ENCODE peak calls at places on chromosomes 5 and 9, in eight cellular contexts. One of them, this sample, is unnamed.

GRCh38 chr9:130015353-130016019 is 27.5 kb downstream of the FNBP1 start:
- DNase-seq in ascending aorta: no peak
- DNase-seq in naive thymus-derived CD4-positive, alpha-beta T cell: no peak
- DNase-seq in hepatocyte: no peak
- DNase-seq in SJSA1: no peak
- DNase-seq in PC-3: no peak
- DNase-seq in iPS DF 6.9: no peak
- DNase-seq in GM23338: no peak
- DNase-seq in this sample: no peak

GRCh38 chr9:38414040-38414723 is 10.1 kb downstream of the IGFBPL1 start:
- DNase-seq in ascending aorta: no peak
- DNase-seq in naive thymus-derived CD4-positive, alpha-beta T cell: no peak
- DNase-seq in hepatocyte: no peak
- DNase-seq in SJSA1: no peak
- DNase-seq in PC-3: no peak
- DNase-seq in iPS DF 6.9: no peak
- DNase-seq in GM23338: no peak
- DNase-seq in this sample: no peak

GRCh38 chr9:68706579-68707201 is 1.6 kb downstream of the PIP5K1B start:
- DNase-seq in ascending aorta: no peak
- DNase-seq in naive thymus-derived CD4-positive, alpha-beta T cell: no peak
- DNase-seq in hepatocyte: no peak
- DNase-seq in SJSA1: no peak
- DNase-seq in PC-3: no peak
- DNase-seq in iPS DF 6.9: no peak
- DNase-seq in GM23338: peak; percentile 40
- DNase-seq in this sample: no peak

GRCh38 chr5:38330207-38330606 is 71.8 kb downstream of the EGFLAM start:
- DNase-seq in ascending aorta: no peak
- DNase-seq in naive thymus-derived CD4-positive, alpha-beta T cell: no peak
- DNase-seq in hepatocyte: no peak
- DNase-seq in SJSA1: peak; percentile 53
- DNase-seq in PC-3: no peak
- DNase-seq in iPS DF 6.9: no peak
- DNase-seq in GM23338: no peak
- DNase-seq in this sample: no peak

GRCh38 chr5:138870611-138871010 is 4.5 kb downstream of the LRRTM2 start:
- DNase-seq in ascending aorta: no peak
- DNase-seq in naive thymus-derived CD4-positive, alpha-beta T cell: no peak
- DNase-seq in hepatocyte: no peak
- DNase-seq in SJSA1: no peak
- DNase-seq in PC-3: no peak
- DNase-seq in iPS DF 6.9: no peak
- DNase-seq in GM23338: no peak
- DNase-seq in this sample: no peak

GRCh38 chr9:137451976-137452760 is 7.0 kb downstream of the NSMF start:
- DNase-seq in ascending aorta: peak; percentile 8
- DNase-seq in naive thymus-derived CD4-positive, alpha-beta T cell: no peak
- DNase-seq in hepatocyte: no peak
- DNase-seq in SJSA1: no peak
- DNase-seq in PC-3: no peak
- DNase-seq in iPS DF 6.9: no peak
- DNase-seq in GM23338: no peak
- DNase-seq in this sample: no peak

GRCh38 chr5:78929833-78930232 is 55.3 kb downstream of the ARSB start:
- DNase-seq in ascending aorta: no peak
- DNase-seq in naive thymus-derived CD4-positive, alpha-beta T cell: no peak
- DNase-seq in hepatocyte: no peak
- DNase-seq in SJSA1: no peak
- DNase-seq in PC-3: peak; percentile 31
- DNase-seq in iPS DF 6.9: no peak
- DNase-seq in GM23338: no peak
- DNase-seq in this sample: no peak

GRCh38 chr9:82031538-82032280 is 43.1 kb downstream of the SPATA31D1 start:
- DNase-seq in ascending aorta: no peak
- DNase-seq in naive thymus-derived CD4-positive, alpha-beta T cell: no peak
- DNase-seq in hepatocyte: peak; percentile 82
- DNase-seq in SJSA1: peak; percentile 5
- DNase-seq in PC-3: peak; percentile 45
- DNase-seq in iPS DF 6.9: no peak
- DNase-seq in GM23338: no peak
- DNase-seq in this sample: no peak

GRCh38 chr9:101453776-101454570 is 18.4 kb upstream of the ALDOB start:
- DNase-seq in ascending aorta: no peak
- DNase-seq in naive thymus-derived CD4-positive, alpha-beta T cell: no peak
- DNase-seq in hepatocyte: no peak
- DNase-seq in SJSA1: no peak
- DNase-seq in PC-3: no peak
- DNase-seq in iPS DF 6.9: no peak
- DNase-seq in GM23338: no peak
- DNase-seq in this sample: no peak

GRCh38 chr5:67639311-67639710 is 442.7 kb upstream of the CD180 start:
- DNase-seq in ascending aorta: no peak
- DNase-seq in naive thymus-derived CD4-positive, alpha-beta T cell: no peak
- DNase-seq in hepatocyte: no peak
- DNase-seq in SJSA1: no peak
- DNase-seq in PC-3: no peak
- DNase-seq in iPS DF 6.9: no peak
- DNase-seq in GM23338: peak; percentile 15
- DNase-seq in this sample: no peak

GRCh38 chr9:109448223-109448622 is 49.9 kb downstream of the PTPN3 start:
- DNase-seq in ascending aorta: no peak
- DNase-seq in naive thymus-derived CD4-positive, alpha-beta T cell: no peak
- DNase-seq in hepatocyte: no peak
- DNase-seq in SJSA1: peak; percentile 29
- DNase-seq in PC-3: no peak
- DNase-seq in iPS DF 6.9: no peak
- DNase-seq in GM23338: no peak
- DNase-seq in this sample: no peak

GRCh38 chr9:136086213-136086881 is 8.7 kb downstream of the NACC2 start:
- DNase-seq in ascending aorta: no peak
- DNase-seq in naive thymus-derived CD4-positive, alpha-beta T cell: no peak
- DNase-seq in hepatocyte: no peak
- DNase-seq in SJSA1: no peak
- DNase-seq in PC-3: no peak
- DNase-seq in iPS DF 6.9: no peak
- DNase-seq in GM23338: no peak
- DNase-seq in this sample: no peak

GRCh38 chr9:107918749-107919148 is 429.2 kb upstream of the KLF4 start:
- DNase-seq in ascending aorta: no peak
- DNase-seq in naive thymus-derived CD4-positive, alpha-beta T cell: no peak
- DNase-seq in hepatocyte: no peak
- DNase-seq in SJSA1: no peak
- DNase-seq in PC-3: no peak
- DNase-seq in iPS DF 6.9: no peak
- DNase-seq in GM23338: no peak
- DNase-seq in this sample: no peak
- H3K27ac ChIP-seq in ascending aorta: no peak overlapping the region
- H3K27ac ChIP-seq in naive thymus-derived CD4-positive, alpha-beta T cell: no peak overlapping the region
- H3K27ac ChIP-seq in hepatocyte: no peak overlapping the region
- H3K27ac ChIP-seq in SJSA1: no peak overlapping the region
- H3K27ac ChIP-seq in PC-3: no peak overlapping the region
- H3K27ac ChIP-seq in iPS DF 6.9: no peak overlapping the region
- H3K27ac ChIP-seq in GM23338: no peak overlapping the region
- H3K27ac ChIP-seq in this sample: no peak overlapping the region

DNA sequence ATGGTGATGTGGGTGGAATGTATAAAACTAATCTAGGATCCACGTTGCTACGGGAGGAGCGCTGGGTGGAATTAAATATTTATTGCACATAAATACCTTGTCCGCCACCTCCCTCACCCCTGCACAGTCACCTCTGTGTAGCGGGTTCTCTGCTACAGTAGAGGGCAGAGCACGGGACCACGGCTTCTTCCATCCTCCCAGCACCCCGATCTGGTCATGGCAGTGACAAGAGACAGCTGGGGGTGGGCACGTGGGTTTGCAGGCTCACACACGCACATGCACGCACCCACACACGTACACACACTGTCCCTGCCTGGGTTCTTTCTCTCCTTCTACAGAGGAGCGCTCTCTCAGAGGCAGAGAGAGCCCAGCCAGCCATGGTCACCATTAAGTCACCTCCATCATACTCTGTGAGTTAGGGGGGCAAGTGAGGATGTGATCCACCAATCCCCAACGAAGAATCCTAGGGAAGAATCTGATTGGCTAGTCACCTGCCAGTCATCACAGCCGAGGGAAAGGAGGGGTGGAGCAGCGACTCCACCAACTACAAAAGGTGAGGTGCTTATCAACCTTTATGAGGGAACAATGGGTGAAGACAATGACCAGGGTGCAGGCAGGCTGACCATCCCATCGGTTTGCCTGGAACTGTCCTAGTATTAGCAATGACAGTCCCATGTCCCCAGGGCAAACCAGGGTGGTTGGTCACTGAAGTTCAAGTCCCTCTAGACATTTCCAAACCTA is 18.5 kb upstream of the FCN1 start:
- DNase-seq in ascending aorta: no peak
- DNase-seq in naive thymus-derived CD4-positive, alpha-beta T cell: no peak
- DNase-seq in hepatocyte: no peak
- DNase-seq in SJSA1: no peak
- DNase-seq in PC-3: no peak
- DNase-seq in iPS DF 6.9: no peak
- DNase-seq in GM23338: no peak
- DNase-seq in this sample: no peak
- H3K27me3 ChIP-seq in ascending aorta: no peaks in the 10 kb centered on the region
- H3K27me3 ChIP-seq in naive thymus-derived CD4-positive, alpha-beta T cell: no peaks in the 10 kb centered on the region
- H3K27me3 ChIP-seq in hepatocyte: no peaks in the 10 kb centered on the region
- H3K27me3 ChIP-seq in SJSA1: peaks cover 24% of the 10 kb centered on the region
- H3K27me3 ChIP-seq in PC-3: peaks cover 70% of the 10 kb centered on the region
- H3K27me3 ChIP-seq in iPS DF 6.9: no peaks in the 10 kb centered on the region
- H3K27me3 ChIP-seq in GM23338: no peaks in the 10 kb centered on the region
- H3K27me3 ChIP-seq in this sample: no peaks in the 10 kb centered on the region

GRCh38 chr5:53368516-53368915 is 111.9 kb upstream of the FST start:
- DNase-seq in ascending aorta: no peak
- DNase-seq in naive thymus-derived CD4-positive, alpha-beta T cell: no peak
- DNase-seq in hepatocyte: no peak
- DNase-seq in SJSA1: no peak
- DNase-seq in PC-3: peak; percentile 73
- DNase-seq in iPS DF 6.9: no peak
- DNase-seq in GM23338: no peak
- DNase-seq in this sample: no peak

GRCh38 chr5:53368966-53369605 is 111.3 kb upstream of the FST start:
- DNase-seq in ascending aorta: no peak
- DNase-seq in naive thymus-derived CD4-positive, alpha-beta T cell: no peak
- DNase-seq in hepatocyte: no peak
- DNase-seq in SJSA1: no peak
- DNase-seq in PC-3: no peak
- DNase-seq in iPS DF 6.9: no peak
- DNase-seq in GM23338: no peak
- DNase-seq in this sample: no peak

GRCh38 chr5:53376853-53377252 is 103.6 kb upstream of the FST start:
- DNase-seq in ascending aorta: no peak
- DNase-seq in naive thymus-derived CD4-positive, alpha-beta T cell: no peak
- DNase-seq in hepatocyte: no peak
- DNase-seq in SJSA1: no peak
- DNase-seq in PC-3: no peak
- DNase-seq in iPS DF 6.9: no peak
- DNase-seq in GM23338: no peak
- DNase-seq in this sample: no peak

GRCh38 chr5:53369681-53370080 is 110.7 kb upstream of the FST start:
- DNase-seq in ascending aorta: no peak
- DNase-seq in naive thymus-derived CD4-positive, alpha-beta T cell: no peak
- DNase-seq in hepatocyte: no peak
- DNase-seq in SJSA1: no peak
- DNase-seq in PC-3: no peak
- DNase-seq in iPS DF 6.9: no peak
- DNase-seq in GM23338: no peak
- DNase-seq in this sample: no peak

DNA sequence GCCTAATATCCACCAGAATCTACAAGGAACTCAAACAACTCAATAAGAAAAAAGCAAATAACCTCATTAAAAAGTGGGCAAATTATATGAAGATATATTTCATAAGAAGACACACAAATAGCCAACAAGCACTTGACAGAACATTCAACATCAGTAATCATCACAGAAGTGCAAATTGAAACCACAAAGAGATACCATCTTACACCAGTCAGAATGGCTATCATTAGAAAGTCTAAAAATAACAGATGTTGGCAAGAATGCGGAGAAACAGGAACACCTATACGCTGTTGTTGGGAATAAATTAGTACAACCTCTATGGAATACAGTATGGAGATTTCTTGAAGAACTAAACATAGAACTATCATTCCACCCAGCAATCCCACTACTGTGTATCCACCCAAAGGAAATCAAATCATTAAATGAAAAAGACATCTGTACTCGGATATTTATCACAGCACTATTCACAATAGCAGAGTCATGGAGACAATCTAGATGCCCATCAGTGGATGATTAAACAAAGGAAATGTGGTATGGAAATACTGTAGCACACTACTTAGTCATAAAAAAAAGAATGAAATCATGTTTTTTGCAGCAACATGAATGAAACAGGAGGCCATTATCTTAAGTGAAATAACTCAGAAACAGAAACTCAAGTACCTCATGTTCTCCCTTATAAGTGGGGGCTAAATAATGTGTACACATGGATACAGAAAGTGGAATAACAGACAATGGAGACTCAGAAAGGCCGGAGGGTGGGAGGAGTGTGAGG is 106.8 kb upstream of the FST start:
- DNase-seq in ascending aorta: no peak
- DNase-seq in naive thymus-derived CD4-positive, alpha-beta T cell: no peak
- DNase-seq in hepatocyte: no peak
- DNase-seq in SJSA1: no peak
- DNase-seq in PC-3: no peak
- DNase-seq in iPS DF 6.9: no peak
- DNase-seq in GM23338: no peak
- DNase-seq in this sample: no peak
- H3K27ac ChIP-seq in ascending aorta: no peak overlapping the region
- H3K27ac ChIP-seq in naive thymus-derived CD4-positive, alpha-beta T cell: no peak overlapping the region
- H3K27ac ChIP-seq in hepatocyte: no peak overlapping the region
- H3K27ac ChIP-seq in SJSA1: peak overlapping the region; percentile 63
- H3K27ac ChIP-seq in PC-3: peak overlapping the region; percentile 19
- H3K27ac ChIP-seq in iPS DF 6.9: no peak overlapping the region
- H3K27ac ChIP-seq in GM23338: no peak overlapping the region
- H3K27ac ChIP-seq in this sample: no peak overlapping the region

GRCh38 chr5:35617435-35618296 is at the start of gene SPEF2:
- DNase-seq in ascending aorta: peak; percentile 12
- DNase-seq in naive thymus-derived CD4-positive, alpha-beta T cell: peak; percentile 60
- DNase-seq in hepatocyte: peak; percentile 94
- DNase-seq in SJSA1: peak; percentile 12
- DNase-seq in PC-3: peak; percentile 92
- DNase-seq in iPS DF 6.9: peak; percentile 83
- DNase-seq in GM23338: peak; percentile 97
- DNase-seq in this sample: peak; percentile 80

GRCh38 chr5:35618791-35619190 is 1.1 kb downstream of the SPEF2 start:
- DNase-seq in ascending aorta: no peak
- DNase-seq in naive thymus-derived CD4-positive, alpha-beta T cell: no peak
- DNase-seq in hepatocyte: no peak
- DNase-seq in SJSA1: no peak
- DNase-seq in PC-3: no peak
- DNase-seq in iPS DF 6.9: no peak
- DNase-seq in GM23338: no peak
- DNase-seq in this sample: no peak

GRCh38 chr5:35622974-35623373 is 5.3 kb downstream of the SPEF2 start:
- DNase-seq in ascending aorta: no peak
- DNase-seq in naive thymus-derived CD4-positive, alpha-beta T cell: no peak
- DNase-seq in hepatocyte: no peak
- DNase-seq in SJSA1: no peak
- DNase-seq in PC-3: no peak
- DNase-seq in iPS DF 6.9: no peak
- DNase-seq in GM23338: no peak
- DNase-seq in this sample: no peak

GRCh38 chr5:35618297-35618636 is 604 bp downstream of the SPEF2 start:
- DNase-seq in ascending aorta: no peak
- DNase-seq in naive thymus-derived CD4-positive, alpha-beta T cell: no peak
- DNase-seq in hepatocyte: no peak
- DNase-seq in SJSA1: no peak
- DNase-seq in PC-3: peak; percentile 4
- DNase-seq in iPS DF 6.9: no peak
- DNase-seq in GM23338: no peak
- DNase-seq in this sample: no peak

GRCh38 chr5:35617060-35617434 is 616 bp upstream of the SPEF2 start:
- DNase-seq in ascending aorta: no peak
- DNase-seq in naive thymus-derived CD4-positive, alpha-beta T cell: no peak
- DNase-seq in hepatocyte: no peak
- DNase-seq in SJSA1: no peak
- DNase-seq in PC-3: no peak
- DNase-seq in iPS DF 6.9: no peak
- DNase-seq in GM23338: no peak
- DNase-seq in this sample: no peak
- H3K27me3 ChIP-seq in ascending aorta: no peaks in the 10 kb centered on the region
- H3K27me3 ChIP-seq in naive thymus-derived CD4-positive, alpha-beta T cell: no peaks in the 10 kb centered on the region
- H3K27me3 ChIP-seq in hepatocyte: no peaks in the 10 kb centered on the region
- H3K27me3 ChIP-seq in SJSA1: peaks cover 4% of the 10 kb centered on the region
- H3K27me3 ChIP-seq in PC-3: no peaks in the 10 kb centered on the region
- H3K27me3 ChIP-seq in iPS DF 6.9: peaks cover 4% of the 10 kb centered on the region
- H3K27me3 ChIP-seq in GM23338: peaks cover 44% of the 10 kb centered on the region
- H3K27me3 ChIP-seq in this sample: no peaks in the 10 kb centered on the region